ENCODE peak calls at places on chromosomes 6 and 20, in five cellular contexts. One of them, this sample, is unnamed.

GRCh38 chr20:46343358-46344357 is 35.4 kb upstream of the CDH22 start:
- DNase-seq in K562: no peak
- DNase-seq in A549: no peak
- DNase-seq in IMR-90: no peak
- DNase-seq in GM12878: no peak
- DNase-seq in this sample: no peak

GRCh38 chr6:70686548-70687133 is 19.0 kb downstream of the SMAP1 start:
- DNase-seq in GM12878: no peak
- DNase-seq in A549: peak
- DNase-seq in IMR-90: peak
- DNase-seq in K562: peak
- DNase-seq in this sample: no peak

GRCh38 chr6:166456360-166457156 is 73.8 kb upstream of the MPC1 start:
- DNase-seq in A549: no peak
- DNase-seq in GM12878: peak
- DNase-seq in IMR-90: peak
- DNase-seq in K562: no peak
- DNase-seq in this sample: no peak

GRCh38 chr20:9043364-9043763 is 25.5 kb upstream of the PLCB4 start:
- DNase-seq in IMR-90: no peak
- DNase-seq in K562: no peak
- DNase-seq in A549: no peak
- DNase-seq in GM12878: no peak
- DNase-seq in this sample: no peak

GRCh38 chr6:89803271-89803670 is 16.3 kb downstream of the MDN1 start:
- DNase-seq in IMR-90: no peak
- DNase-seq in A549: no peak
- DNase-seq in K562: no peak
- DNase-seq in GM12878: no peak
- DNase-seq in this sample: no peak

GRCh38 chr20:36573103-36573797 is at the start of gene TGIF2:
- DNase-seq in A549: peak
- DNase-seq in IMR-90: peak
- DNase-seq in K562: peak
- DNase-seq in GM12878: peak
- DNase-seq in this sample: peak

GRCh38 chr6:123616016-123616415 is 20.7 kb downstream of the TRDN start:
- DNase-seq in IMR-90: no peak
- DNase-seq in K562: no peak
- DNase-seq in GM12878: no peak
- DNase-seq in A549: no peak
- DNase-seq in this sample: no peak

GRCh38 chr6:111711989-111712388 is 106.3 kb upstream of the TRAF3IP2 start:
- DNase-seq in GM12878: no peak
- DNase-seq in K562: no peak
- DNase-seq in IMR-90: no peak
- DNase-seq in A549: no peak
- DNase-seq in this sample: no peak

GRCh38 chr20:40331249-40331648 is 357.8 kb downstream of the MAFB start:
- DNase-seq in K562: no peak
- DNase-seq in IMR-90: no peak
- DNase-seq in GM12878: no peak
- DNase-seq in A549: no peak
- DNase-seq in this sample: no peak

GRCh38 chr6:97294451-97294850 is 11.4 kb upstream of the MMS22L start:
- DNase-seq in IMR-90: peak
- DNase-seq in A549: no peak
- DNase-seq in GM12878: peak
- DNase-seq in K562: no peak
- DNase-seq in this sample: no peak

GRCh38 chr6:27138837-27139752 is 108.4 kb upstream of the PRSS16 start:
- DNase-seq in A549: no peak
- DNase-seq in GM12878: peak
- DNase-seq in IMR-90: peak
- DNase-seq in K562: peak
- DNase-seq in this sample: no peak

DNA sequence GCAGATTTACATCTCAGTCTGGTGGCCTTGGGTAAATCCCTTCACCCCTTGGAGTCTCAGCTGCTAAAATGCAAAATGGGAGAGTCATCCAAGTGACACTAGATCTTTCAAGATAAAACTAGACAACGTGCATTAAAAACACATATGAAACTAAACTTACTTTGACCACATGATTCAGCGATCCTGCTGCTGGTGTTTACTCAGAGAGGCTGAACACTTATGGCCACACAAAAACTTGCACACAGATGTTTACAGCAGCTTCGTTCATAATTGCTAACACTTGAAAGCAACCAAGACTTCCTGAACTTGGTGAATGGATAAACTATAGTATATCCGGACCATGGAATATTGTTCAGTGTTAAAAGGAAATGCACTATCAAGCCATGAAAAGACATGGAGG is 55.3 kb upstream of the GPR6 start:
- DNase-seq in A549: no peak
- DNase-seq in GM12878: no peak
- DNase-seq in K562: no peak
- DNase-seq in IMR-90: no peak
- DNase-seq in this sample: no peak
- TF ChIP-seq BHLHE40 in A549: no peak
- TF ChIP-seq BHLHE40 in GM12878: no peak
- TF ChIP-seq BHLHE40 in K562: no peak
- TF ChIP-seq BHLHE40 in IMR-90: no peak
- TF ChIP-seq BHLHE40 in this sample: no peak

DNA sequence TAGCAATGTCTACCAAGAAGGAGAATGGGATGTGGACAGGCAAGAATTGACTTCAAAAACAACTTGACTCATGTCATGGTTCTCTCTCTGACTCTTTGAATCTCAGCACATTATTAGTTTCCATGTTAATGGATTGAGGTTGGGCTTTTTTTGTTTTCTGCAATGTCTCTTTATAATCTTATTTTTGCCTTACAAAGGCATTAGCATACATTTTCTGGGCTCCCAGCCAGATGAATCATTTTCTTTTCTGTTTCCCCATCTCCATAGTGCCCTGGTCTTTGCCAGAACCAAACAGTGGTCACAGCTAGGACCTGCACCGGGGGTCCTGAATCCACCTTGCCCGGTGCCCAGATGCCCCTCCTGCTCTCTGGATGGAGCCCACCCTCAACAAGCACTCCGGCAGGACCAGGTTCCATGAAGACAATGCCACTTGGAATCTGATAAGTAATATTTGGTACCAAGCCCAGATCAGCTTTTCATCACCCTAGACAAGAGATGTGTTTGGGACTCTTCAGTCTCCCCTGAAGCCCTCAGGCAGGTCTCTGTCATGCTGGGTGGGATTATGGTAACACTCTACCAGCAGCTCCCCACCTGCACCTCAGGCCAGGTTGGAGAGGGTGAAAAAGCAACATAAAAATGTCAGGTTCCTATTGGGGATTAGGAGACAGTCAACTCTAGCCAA is 266.7 kb upstream of the SULF2 start:
- DNase-seq in IMR-90: peak
- DNase-seq in K562: no peak
- DNase-seq in GM12878: no peak
- DNase-seq in A549: peak
- DNase-seq in this sample: no peak
- TF ChIP-seq BHLHE40 in IMR-90: no peak
- TF ChIP-seq BHLHE40 in K562: no peak
- TF ChIP-seq BHLHE40 in GM12878: no peak
- TF ChIP-seq BHLHE40 in A549: no peak
- TF ChIP-seq BHLHE40 in this sample: no peak

DNA sequence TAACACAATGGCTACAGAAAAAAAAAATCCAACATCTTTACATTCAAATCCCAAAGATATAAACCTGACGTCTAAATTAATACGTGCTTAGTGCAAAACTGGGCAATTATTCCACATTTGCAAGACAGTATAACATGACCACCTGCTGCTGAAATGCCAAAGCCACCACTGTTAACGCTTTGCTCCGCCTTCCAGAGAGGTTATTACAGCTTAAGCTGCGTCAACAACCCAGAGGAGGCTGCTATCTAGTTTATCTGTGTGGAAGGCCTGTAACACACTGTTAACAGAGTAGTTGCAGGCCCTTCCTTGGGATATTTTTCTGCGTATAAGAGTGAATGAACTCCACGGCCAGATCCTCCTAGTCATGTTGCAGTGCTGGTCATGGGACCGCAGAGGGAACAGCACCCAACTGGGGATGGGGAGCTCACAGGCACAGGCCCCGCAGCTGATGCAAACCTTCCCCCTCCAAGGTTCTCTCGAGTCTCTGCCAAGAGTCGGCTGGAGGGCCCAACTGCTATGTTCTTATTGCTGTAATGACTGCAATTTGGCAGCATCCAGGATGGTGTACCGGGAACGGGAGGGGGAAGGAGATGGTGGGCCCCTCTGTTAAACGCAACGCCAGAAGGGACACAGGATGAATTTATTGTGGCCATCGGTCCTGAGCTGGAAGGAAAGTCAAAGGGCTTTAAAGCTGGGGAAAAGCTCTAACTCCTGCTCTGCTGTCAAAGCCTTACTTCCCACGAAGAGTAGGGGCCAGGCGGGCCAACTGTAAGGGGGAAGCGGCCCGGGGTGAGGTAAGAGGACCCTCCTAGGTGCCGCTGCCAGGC is 971 bp upstream of the NCOA7 start:
- DNase-seq in GM12878: no peak
- DNase-seq in K562: peak
- DNase-seq in IMR-90: peak
- DNase-seq in A549: no peak
- DNase-seq in this sample: peak
- TF ChIP-seq BHLHE40 in GM12878: no peak
- TF ChIP-seq BHLHE40 in K562: peak
- TF ChIP-seq BHLHE40 in IMR-90: no peak
- TF ChIP-seq BHLHE40 in A549: no peak
- TF ChIP-seq BHLHE40 in this sample: no peak

DNA sequence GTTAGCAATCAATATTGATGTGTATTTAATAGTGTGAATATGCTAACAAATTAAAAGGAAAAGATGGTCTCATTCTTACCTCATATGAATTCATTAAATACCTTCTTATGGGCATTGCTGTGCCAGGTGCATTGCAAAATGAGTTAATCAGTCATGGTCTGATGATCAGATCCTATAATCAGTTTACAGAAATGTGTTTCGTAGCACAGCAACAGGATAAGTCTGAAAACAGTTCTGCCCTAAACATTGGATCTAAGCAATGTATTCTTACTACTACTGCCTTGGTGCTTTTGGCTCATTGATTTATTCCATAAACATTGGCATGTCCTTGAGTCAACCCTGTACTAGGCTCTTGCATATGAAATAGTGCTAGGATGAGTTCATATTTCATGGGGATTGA is 417.0 kb upstream of the JAG1 start:
- DNase-seq in GM12878: no peak
- DNase-seq in A549: no peak
- DNase-seq in K562: no peak
- DNase-seq in IMR-90: no peak
- DNase-seq in this sample: no peak
- TF ChIP-seq BHLHE40 in GM12878: no peak
- TF ChIP-seq BHLHE40 in A549: no peak
- TF ChIP-seq BHLHE40 in K562: no peak
- TF ChIP-seq BHLHE40 in IMR-90: no peak
- TF ChIP-seq BHLHE40 in this sample: no peak

GRCh38 chr6:46207174-46207573 is 36.4 kb upstream of the ENPP5 start:
- DNase-seq in K562: no peak
- DNase-seq in IMR-90: no peak
- DNase-seq in A549: no peak
- DNase-seq in GM12878: no peak
- DNase-seq in this sample: no peak

GRCh38 chr6:46199387-46199786 is 28.6 kb upstream of the ENPP5 start:
- DNase-seq in GM12878: no peak
- DNase-seq in K562: no peak
- DNase-seq in IMR-90: no peak
- DNase-seq in A549: no peak
- DNase-seq in this sample: no peak

GRCh38 chr6:46203388-46203787 is 32.6 kb upstream of the ENPP5 start:
- DNase-seq in GM12878: no peak
- DNase-seq in A549: no peak
- DNase-seq in K562: no peak
- DNase-seq in IMR-90: no peak
- DNase-seq in this sample: no peak

GRCh38 chr6:46204880-46205650 is 34.3 kb upstream of the ENPP5 start:
- DNase-seq in IMR-90: no peak
- DNase-seq in A549: no peak
- DNase-seq in K562: no peak
- DNase-seq in GM12878: no peak
- DNase-seq in this sample: no peak

GRCh38 chr6:46201701-46202100 is 30.9 kb upstream of the ENPP5 start:
- DNase-seq in A549: no peak
- DNase-seq in IMR-90: no peak
- DNase-seq in K562: no peak
- DNase-seq in GM12878: no peak
- DNase-seq in this sample: no peak
- TF ChIP-seq BHLHE40 in A549: no peak
- TF ChIP-seq BHLHE40 in IMR-90: no peak
- TF ChIP-seq BHLHE40 in K562: no peak
- TF ChIP-seq BHLHE40 in GM12878: no peak
- TF ChIP-seq BHLHE40 in this sample: no peak

GRCh38 chr6:82396964-82397761 is 33.5 kb downstream of the TPBG start:
- DNase-seq in A549: peak
- DNase-seq in IMR-90: peak
- DNase-seq in K562: no peak
- DNase-seq in GM12878: no peak
- DNase-seq in this sample: no peak
- TF ChIP-seq BHLHE40 in A549: no peak
- TF ChIP-seq BHLHE40 in IMR-90: peak
- TF ChIP-seq BHLHE40 in K562: no peak
- TF ChIP-seq BHLHE40 in GM12878: no peak
- TF ChIP-seq BHLHE40 in this sample: no peak

GRCh38 chr6:139027620-139028182 is 844 bp upstream of the ABRACL start:
- DNase-seq in A549: no peak
- DNase-seq in GM12878: peak
- DNase-seq in K562: no peak
- DNase-seq in IMR-90: peak
- DNase-seq in this sample: peak

GRCh38 chr6:139028242-139028657 is 295 bp upstream of the ABRACL start:
- DNase-seq in K562: peak
- DNase-seq in A549: no peak
- DNase-seq in GM12878: no peak
- DNase-seq in IMR-90: no peak
- DNase-seq in this sample: no peak

GRCh38 chr6:139029470-139030210 is 1.1 kb downstream of the ABRACL start:
- DNase-seq in A549: peak
- DNase-seq in IMR-90: peak
- DNase-seq in K562: no peak
- DNase-seq in GM12878: no peak
- DNase-seq in this sample: peak

GRCh38 chr6:139030211-139030530 is 1.6 kb downstream of the ABRACL start:
- DNase-seq in A549: no peak
- DNase-seq in K562: no peak
- DNase-seq in IMR-90: no peak
- DNase-seq in GM12878: no peak
- DNase-seq in this sample: no peak

GRCh38 chr6:139028658-139029469 is at the start of gene ABRACL:
- DNase-seq in K562: peak
- DNase-seq in IMR-90: peak
- DNase-seq in A549: peak
- DNase-seq in GM12878: peak
- DNase-seq in this sample: peak
- TF ChIP-seq BHLHE40 in K562: peak
- TF ChIP-seq BHLHE40 in IMR-90: peak
- TF ChIP-seq BHLHE40 in A549: no peak
- TF ChIP-seq BHLHE40 in GM12878: peak
- TF ChIP-seq BHLHE40 in this sample: no peak

GRCh38 chr6:5466459-5466858 is 205.1 kb downstream of the FARS2 start:
- DNase-seq in IMR-90: peak
- DNase-seq in K562: no peak
- DNase-seq in A549: no peak
- DNase-seq in GM12878: no peak
- DNase-seq in this sample: no peak
- TF ChIP-seq BHLHE40 in IMR-90: no peak
- TF ChIP-seq BHLHE40 in K562: no peak
- TF ChIP-seq BHLHE40 in A549: no peak
- TF ChIP-seq BHLHE40 in GM12878: no peak
- TF ChIP-seq BHLHE40 in this sample: no peak